ENCODE peak calls at places on chromosomes 4 and X, in eight cellular contexts. W is brain microvascular endothelial cell, B is dorsolateral prefrontal cortex, Z is GM12865, R is aorta, A is uterus, T is OCI-LY7, C is mesendoderm. G is an unnamed sample.

GRCh38 chr4:140947507-140947906 is 185.8 kb downstream of the RNF150 start:
- DNase-seq in W (peak), B (no peak), Z (no peak), R (no peak), A (no peak), T (no peak), C (no peak), G (no peak)

GRCh38 chr4:54837576-54838140 is 179.9 kb downstream of the KIT start:
- DNase-seq in W (no peak), B (no peak), Z (no peak), R (no peak), A (no peak), T (no peak), C (no peak), G (no peak)

GRCh38 chrX:18558799-18559198 is 113.1 kb downstream of the RS1 start:
- DNase-seq in W (no peak), B (no peak), Z (no peak), R (no peak), A (no peak), T (no peak), C (no peak), G (no peak)

GRCh38 chrX:32293962-32294708 is 917.2 kb downstream of the DMD start:
- DNase-seq in W (peak), B (no peak), Z (no peak), R (no peak), A (no peak), T (no peak), C (no peak), G (peak)

GRCh38 chr4:31791666-31792065 is 1071.5 kb downstream of the PCDH7 start:
- DNase-seq in W (no peak), B (no peak), Z (no peak), R (no peak), A (no peak), T (no peak), C (no peak), G (no peak)

GRCh38 chr4:153039542-153040185 is 103.5 kb downstream of the FHDC1 start:
- DNase-seq in W (no peak), B (no peak), Z (no peak), R (no peak), A (no peak), T (no peak), C (no peak), G (no peak)

GRCh38 chr4:7426525-7427171 is 8.1 kb downstream of the PSAPL1 start:
- DNase-seq in W (no peak), B (no peak), Z (no peak), R (no peak), A (peak), T (no peak), C (no peak), G (no peak)

GRCh38 chr4:70721747-70722146 is at the start of gene RUFY3:
- DNase-seq in W (peak), B (no peak), Z (no peak), R (no peak), A (peak), T (no peak), C (no peak), G (peak)

GRCh38 chr4:120589787-120590186 is 332.7 kb downstream of the PRDM5 start:
- DNase-seq in W (no peak), B (no peak), Z (no peak), R (no peak), A (no peak), T (no peak), C (no peak), G (no peak)

GRCh38 chr4:168264903-168265302 is 53.6 kb downstream of the DDX60 start:
- DNase-seq in W (no peak), B (no peak), Z (no peak), R (no peak), A (no peak), T (no peak), C (no peak), G (no peak)

GRCh38 chrX:107355533-107355932 is 93.9 kb upstream of the FRMPD3 start:
- DNase-seq in W (no peak), B (no peak), Z (no peak), R (no peak), A (no peak), T (no peak), C (peak), G (no peak)

GRCh38 chrX:108396986-108397385 is 41.2 kb downstream of the COL4A6 start:
- DNase-seq in W (no peak), B (no peak), Z (no peak), R (no peak), A (no peak), T (no peak), C (no peak), G (no peak)

GRCh38 chr4:137203601-137204000 is 328.7 kb downstream of the PCDH18 start:
- DNase-seq in W (peak), B (no peak), Z (no peak), R (no peak), A (no peak), T (no peak), C (no peak), G (no peak)

GRCh38 chr4:107736924-107737448 is 17.0 kb upstream of the PAPSS1 start:
- DNase-seq in W (no peak), B (no peak), Z (peak), R (no peak), A (peak), T (peak), C (peak), G (peak)

GRCh38 chr4:24174622-24175021 is 284.8 kb upstream of the PPARGC1A start:
- DNase-seq in W (no peak), B (no peak), Z (no peak), R (no peak), A (no peak), T (no peak), C (no peak), G (no peak)
- H3K4me3 ChIP-seq in W (no peak), B (no peak), Z (no peak), R (no peak), A (no peak), T (no peak), C (no peak), G (no peak)

GRCh38 chr4:8442596-8443358 is 2.2 kb downstream of the TRMT44 start:
- DNase-seq in W (no peak), B (no peak), Z (no peak), R (no peak), A (no peak), T (no peak), C (peak), G (no peak)
- H3K4me3 ChIP-seq in W (no peak), B (peak), Z (no peak), R (no peak), A (no peak), T (peak), C (no peak), G (peak)

GRCh38 chrX:2583194-2584162 is 82.7 kb upstream of the DHRSX start:
- DNase-seq in W (no peak), B (no peak), Z (no peak), R (peak), A (no peak), T (no peak), C (no peak), G (no peak)
- H3K4me3 ChIP-seq in W (no peak), B (peak), Z (no peak), R (no peak), A (no peak), T (no peak), C (no peak), G (peak)

GRCh38 chr4:96874657-96875056 is 1034.8 kb downstream of the PDHA2 start:
- DNase-seq in W (no peak), B (no peak), Z (no peak), R (no peak), A (no peak), T (no peak), C (peak), G (no peak)
- H3K4me3 ChIP-seq in W (no peak), B (no peak), Z (no peak), R (no peak), A (no peak), T (no peak), C (no peak), G (no peak)

GRCh38 chrX:38095971-38096529 is 89.7 kb downstream of the SYTL5 start:
- DNase-seq in W (peak), B (no peak), Z (peak), R (no peak), A (no peak), T (no peak), C (no peak), G (no peak)
- H3K4me3 ChIP-seq in W (no peak), B (no peak), Z (no peak), R (no peak), A (no peak), T (no peak), C (no peak), G (no peak)

DNA sequence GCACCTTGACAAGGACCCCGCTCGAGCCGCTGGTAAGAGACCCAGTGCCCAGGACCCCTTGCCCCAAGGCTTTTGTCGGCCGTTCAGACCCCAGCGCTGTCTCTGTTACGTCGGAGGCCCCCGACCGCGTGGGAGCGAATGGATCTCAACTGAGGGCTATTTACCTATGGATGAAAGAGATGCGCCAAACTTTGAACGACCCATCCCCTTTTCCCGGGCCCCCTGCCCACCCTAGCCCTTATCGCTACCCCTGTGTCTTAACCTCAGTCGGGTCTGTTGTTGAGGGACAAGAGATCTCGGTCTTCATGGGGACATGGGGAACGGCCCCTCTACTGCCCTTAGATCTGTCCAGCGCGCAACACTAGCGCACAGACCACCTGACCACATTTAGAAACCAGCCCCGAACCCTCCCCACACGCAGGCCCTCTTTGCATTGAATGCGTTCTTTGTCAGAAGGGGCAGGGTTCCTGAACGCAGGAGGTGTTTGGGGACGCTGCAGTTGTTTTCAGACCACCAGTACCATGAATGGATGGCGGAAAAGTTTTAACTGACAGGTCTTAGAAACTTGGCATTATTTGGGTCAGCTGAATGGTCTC is 617 bp downstream of the ARL9 start:
- DNase-seq in W (no peak), B (no peak), Z (no peak), R (no peak), A (no peak), T (no peak), C (peak), G (peak)
- H3K4me3 ChIP-seq in W (peak), B (peak), Z (no peak), R (peak), A (peak), T (no peak), C (no peak), G (peak)

DNA sequence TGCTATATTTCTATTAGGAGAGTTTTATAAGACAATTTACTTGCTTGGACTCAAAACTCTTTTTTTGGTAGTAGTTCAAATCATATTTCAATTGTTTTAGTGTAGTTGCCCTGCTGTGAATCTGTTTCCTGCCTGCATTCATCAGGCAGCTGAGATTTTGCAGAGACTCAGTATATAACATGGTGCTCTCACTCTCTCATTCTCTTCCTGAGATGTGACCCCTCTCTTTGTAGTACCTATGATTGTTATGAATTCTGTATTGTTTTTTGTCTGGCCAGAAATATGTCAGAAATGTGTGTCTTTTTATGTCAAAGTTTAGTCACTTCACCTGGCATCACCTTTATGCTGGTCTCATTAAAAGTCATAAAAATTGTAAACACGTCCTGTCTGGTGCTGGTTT is 374.0 kb downstream of the RAPGEF2 start:
- DNase-seq in W (no peak), B (no peak), Z (no peak), R (no peak), A (no peak), T (no peak), C (no peak), G (no peak)
- H3K4me3 ChIP-seq in W (no peak), B (no peak), Z (no peak), R (no peak), A (no peak), T (no peak), C (no peak), G (no peak)